ENCODE peak calls at places on chromosomes 2 and 18, in four cellular contexts. L is fibroblast of the aortic adventitia, A is AG09309, H is psoas muscle. W is an unnamed sample.

GRCh38 chr18:4248686-4249085 is 206.4 kb downstream of the DLGAP1 start:
- DNase-seq in L (no peak), H (no peak), A (no peak), W (no peak)

GRCh38 chr2:67650292-67651133 is 253.4 kb downstream of the ETAA1 start:
- DNase-seq in H (peak), A (peak), L (peak), W (peak)

GRCh38 chr2:221629478-221629877 is 57.4 kb upstream of the EPHA4 start:
- DNase-seq in A (peak), L (peak), H (no peak), W (peak)

GRCh38 chr2:127014630-127015029 is 92.3 kb downstream of the BIN1 start:
- DNase-seq in H (no peak), L (peak), A (peak), W (peak)

GRCh38 chr2:143128681-143129580 is at the start of gene ARHGAP15:
- DNase-seq in H (no peak), L (no peak), A (no peak), W (no peak)

GRCh38 chr2:36290306-36290705 is 65.3 kb upstream of the CRIM1 start:
- DNase-seq in A (peak), L (peak), H (no peak), W (no peak)

GRCh38 chr2:15748736-15749323 is 157.2 kb downstream of the DDX1 start:
- DNase-seq in H (no peak), A (no peak), L (no peak), W (no peak)

GRCh38 chr2:17972991-17973390 is 94.5 kb downstream of the KCNS3 start:
- DNase-seq in L (peak), A (no peak), H (no peak), W (no peak)

GRCh38 chr2:39913648-39914456 is 134.8 kb upstream of the THUMPD2 start:
- DNase-seq in L (peak), A (peak), H (no peak), W (peak)

GRCh38 chr2:182554950-182555349 is 128.1 kb upstream of the PDE1A start:
- DNase-seq in H (no peak), L (no peak), A (no peak), W (no peak)

GRCh38 chr2:160332318-160332717 is 132.2 kb upstream of the ITGB6 start:
- DNase-seq in A (no peak), H (no peak), L (peak), W (no peak)

GRCh38 chr2:225793736-225794550 is 394.4 kb downstream of the NYAP2 start:
- DNase-seq in L (no peak), H (no peak), A (no peak), W (no peak)

GRCh38 chr2:71789556-71790219 is 336.3 kb downstream of the DYSF start:
- DNase-seq in A (no peak), H (no peak), L (peak), W (no peak)

GRCh38 chr18:47120428-47120827 is 29.9 kb downstream of the HDHD2 start:
- DNase-seq in L (peak), H (no peak), A (no peak), W (no peak)

GRCh38 chr2:187497858-187498463 is 49.9 kb upstream of the CALCRL start:
- DNase-seq in L (peak), A (no peak), H (no peak), W (no peak)

GRCh38 chr18:77114564-77115391 is 17.8 kb downstream of the MBP start:
- DNase-seq in A (peak), H (peak), L (no peak), W (peak)

GRCh38 chr2:26581266-26581990 is 59.7 kb downstream of the CIB4 start:
- DNase-seq in H (no peak), A (no peak), L (no peak), W (no peak)

GRCh38 chr18:808502-808901 is 3.5 kb downstream of the YES1 start:
- DNase-seq in H (no peak), A (no peak), L (no peak), W (no peak)

GRCh38 chr18:809985-810642 is 1.9 kb downstream of the YES1 start:
- DNase-seq in H (no peak), A (no peak), L (no peak), W (no peak)

GRCh38 chr18:808086-808485 is 4.0 kb downstream of the YES1 start:
- DNase-seq in L (peak), H (no peak), A (no peak), W (no peak)

GRCh38 chr18:805008-805754 is 6.9 kb downstream of the YES1 start:
- DNase-seq in A (no peak), L (peak), H (no peak), W (no peak)

DNA sequence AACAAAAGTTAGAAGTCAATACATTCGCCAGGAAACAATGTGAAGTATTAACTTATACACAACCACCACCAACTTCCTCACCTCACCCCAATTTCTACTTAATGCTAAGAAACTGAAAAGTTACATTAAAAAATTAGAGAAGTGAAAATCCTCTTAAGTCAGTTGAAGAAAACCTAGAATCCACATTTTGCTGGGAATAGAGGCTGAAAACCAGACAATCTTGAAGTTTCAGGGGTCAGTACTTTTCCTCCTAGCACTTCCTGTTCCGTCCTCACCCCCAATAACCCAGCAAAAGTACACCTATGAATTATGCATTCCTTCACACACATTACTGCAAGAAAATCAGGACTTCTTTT is 6.3 kb downstream of the YES1 start:
- DNase-seq in A (no peak), H (no peak), L (no peak), W (no peak)
- H3K4me3 ChIP-seq in A (no peak), H (no peak), L (no peak), W (no peak)

DNA sequence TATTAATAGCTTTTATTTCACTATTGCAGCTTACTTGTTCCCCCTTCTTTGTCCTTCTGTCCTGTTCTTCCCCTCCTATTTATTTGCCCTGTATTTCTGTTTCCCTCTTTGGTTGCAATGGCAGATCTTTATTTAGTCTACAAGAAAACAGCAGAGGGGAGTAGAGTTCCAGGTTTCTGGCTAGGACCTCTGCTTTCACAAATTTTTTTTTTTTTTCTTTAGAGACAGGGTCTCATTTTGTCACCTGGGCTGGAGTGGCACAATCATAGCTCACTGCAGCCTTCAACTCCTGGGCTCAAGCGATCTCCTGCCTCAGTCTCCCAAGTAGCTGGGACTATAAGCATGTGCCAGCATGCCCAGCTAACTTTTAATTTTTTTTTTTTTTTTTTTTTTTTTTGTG is 188.1 kb upstream of the SPRED2 start:
- DNase-seq in L (no peak), A (no peak), H (no peak), W (no peak)
- TF ChIP-seq CTCF in L (no peak), A (peak), H (no peak), W (no peak)

GRCh38 chr2:105783972-105784371 is 39.3 kb downstream of the NCK2 start:
- DNase-seq in A (no peak), L (no peak), H (no peak), W (no peak)
- H3K4me3 ChIP-seq in A (no peak), L (no peak), H (no peak), W (no peak)

GRCh38 chr2:25170888-25171287 is 2.5 kb upstream of the POMC start:
- DNase-seq in L (no peak), A (no peak), H (no peak), W (no peak)

GRCh38 chr2:25168256-25169072 is at the start of gene POMC:
- DNase-seq in H (no peak), L (peak), A (no peak), W (no peak)

GRCh38 chr2:25164526-25164925 is 3.9 kb downstream of the POMC start:
- DNase-seq in H (no peak), A (no peak), L (no peak), W (no peak)

GRCh38 chr2:25169073-25169470 is 692 bp upstream of the POMC start:
- DNase-seq in L (no peak), A (no peak), H (no peak), W (no peak)

DNA sequence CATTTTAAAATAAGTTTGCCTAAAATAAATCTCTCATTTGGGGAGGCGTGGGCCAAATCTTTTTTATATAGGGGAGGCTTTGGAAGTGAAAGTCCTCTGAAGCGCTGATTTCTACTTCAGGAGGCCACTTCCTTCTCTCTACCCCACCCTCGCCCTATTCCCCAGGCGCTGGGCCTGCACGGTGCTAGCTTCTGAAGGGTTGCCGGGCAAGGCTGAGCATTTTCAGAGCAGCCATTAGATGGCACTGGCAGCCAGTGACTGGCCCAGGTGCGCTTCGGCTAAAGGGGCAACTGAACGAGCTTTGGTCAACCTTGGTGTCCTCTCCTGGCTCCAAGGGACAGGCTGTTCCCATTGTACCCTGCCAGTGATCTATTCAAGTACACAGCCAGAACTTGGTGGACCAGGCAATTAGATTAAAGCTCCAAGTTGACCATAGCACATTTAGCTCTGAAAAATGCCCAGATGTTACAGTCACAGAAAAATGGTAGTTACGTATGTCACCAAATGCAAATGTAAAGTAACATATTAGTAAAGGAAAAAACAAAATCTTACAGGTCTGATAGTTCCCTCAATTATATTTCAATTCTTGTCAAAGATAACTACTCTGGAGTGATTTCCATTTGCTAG is 2.3 kb downstream of the POMC start:
- DNase-seq in L (no peak), A (no peak), H (peak), W (no peak)
- TF ChIP-seq CTCF in L (no peak), A (peak), H (no peak), W (peak)

GRCh38 chr2:75920721-75921551 is 210.2 kb upstream of the GCFC2 start:
- DNase-seq in A (no peak), H (no peak), L (no peak), W (no peak)

DNA sequence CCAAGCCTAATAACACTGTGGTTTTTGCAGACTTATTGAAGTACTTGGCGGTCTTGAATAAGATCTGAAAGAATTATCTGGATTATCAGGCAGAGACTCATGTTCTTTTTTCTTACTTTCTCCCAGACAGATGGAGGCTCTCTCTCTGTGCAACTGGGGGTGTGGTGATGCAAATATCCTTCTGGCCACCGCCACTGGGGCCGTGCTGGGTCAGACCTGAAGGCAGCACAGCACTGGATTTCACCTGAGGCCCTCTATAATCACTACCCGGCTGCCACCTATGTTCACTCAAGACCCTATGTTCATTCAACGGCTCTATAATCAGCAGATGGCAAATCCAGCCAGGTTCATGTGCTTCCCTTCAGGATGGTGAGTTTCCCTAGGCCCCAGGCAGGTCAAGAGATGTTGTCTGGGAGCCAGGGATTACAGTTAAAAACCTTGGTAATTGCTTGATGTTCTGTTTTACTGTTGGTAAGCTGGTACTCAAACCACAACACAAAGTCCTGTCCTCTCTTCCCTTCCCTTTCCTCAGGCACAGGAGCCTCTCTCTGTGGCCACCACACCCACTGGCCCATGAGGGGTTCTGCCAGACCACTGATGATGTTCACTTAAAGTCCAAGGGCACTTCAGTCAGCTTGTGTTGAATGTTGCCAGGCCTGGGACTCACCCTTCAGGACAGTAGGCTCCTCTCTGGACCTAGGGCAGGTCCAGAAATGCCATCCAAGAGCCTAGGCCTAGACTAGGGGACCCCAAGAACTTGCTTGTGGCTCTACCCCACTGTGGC is 205.3 kb upstream of the GCFC2 start:
- DNase-seq in L (no peak), H (no peak), A (no peak), W (no peak)
- H3K4me3 ChIP-seq in L (no peak), H (no peak), A (no peak), W (no peak)

DNA sequence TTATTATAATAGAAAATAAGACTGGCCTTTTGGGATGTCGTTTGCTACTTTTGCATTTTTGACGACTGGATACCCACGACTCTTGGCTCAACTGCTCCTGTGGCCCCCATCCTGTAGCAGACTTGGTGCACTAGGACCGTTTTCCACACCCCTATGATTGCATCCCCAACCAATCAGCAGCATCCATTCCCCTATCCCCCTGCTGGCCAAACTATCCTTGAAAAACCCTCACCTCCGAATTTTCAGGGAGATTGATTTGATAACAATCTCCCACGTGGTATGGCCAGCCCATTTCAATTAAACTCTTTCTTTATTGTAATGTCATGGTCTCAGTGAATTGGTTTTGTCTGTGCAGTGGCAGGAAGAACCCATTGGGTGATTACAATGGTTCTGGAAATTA is 37.9 kb upstream of the TTR start:
- DNase-seq in A (no peak), H (no peak), L (no peak), W (no peak)
- TF ChIP-seq CTCF in A (no peak), H (no peak), L (peak), W (no peak)

DNA sequence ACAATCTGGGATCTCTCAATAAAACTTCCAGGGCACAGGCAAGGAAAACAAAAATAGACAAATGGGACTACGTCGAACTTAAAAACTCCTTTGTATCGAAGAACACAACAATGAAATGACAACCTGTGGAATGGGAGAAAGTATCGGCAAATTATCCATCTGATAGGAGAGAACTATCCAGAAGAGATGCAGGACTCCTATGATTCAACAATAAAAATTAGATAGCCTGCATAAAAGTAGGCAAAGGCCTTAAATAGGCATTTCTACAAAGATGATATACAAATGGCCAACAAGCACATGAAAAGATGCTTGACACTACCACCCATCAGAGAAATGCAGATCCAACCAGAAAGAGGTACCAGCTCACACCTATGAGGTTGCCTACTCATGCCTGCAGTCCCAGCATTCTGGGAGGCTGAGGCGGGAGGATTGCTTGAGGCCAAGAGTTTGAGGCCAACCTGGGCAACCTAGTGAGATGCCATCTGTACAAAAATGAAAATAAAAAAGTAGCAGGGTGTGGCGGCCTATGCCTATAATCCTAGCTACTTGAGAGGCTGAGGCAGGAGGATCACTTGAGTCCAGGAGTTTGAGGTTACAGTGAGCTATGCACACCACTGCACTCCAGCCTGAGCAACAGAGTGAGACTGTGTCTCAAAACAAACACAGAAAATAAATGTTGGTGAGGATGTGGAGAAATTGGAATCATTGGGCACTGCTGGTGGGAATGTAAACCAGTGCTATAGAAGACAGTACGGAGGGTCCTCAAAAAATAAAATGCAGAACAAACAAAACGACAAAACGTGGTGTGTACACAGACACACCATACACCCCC is 21.6 kb downstream of the TWIST2 start:
- DNase-seq in H (no peak), L (peak), A (no peak), W (peak)
- H3K4me3 ChIP-seq in H (no peak), L (no peak), A (no peak), W (no peak)